ENCODE peak calls at places on chromosomes 7 and 10, in four cellular contexts. X is cerebellar nuclear complex, G is ovary, R is nephron progenitor cell. M is an unnamed sample.
A peak's percentile ranks its signal among the peaks of the same experiment; 100 is the strongest.

GRCh38 chr10:129525408-129525807 is 58.4 kb downstream of the MGMT start:
- DNase-seq in X (no peak), G (peak; percentile 36), R (peak; percentile 21), M (no peak)

GRCh38 chr7:74290999-74291441 is 1.8 kb downstream of the CLIP2 start:
- DNase-seq in X (no peak), G (no peak), R (no peak), M (no peak)

GRCh38 chr10:16521311-16522016 is at the start of gene C1QL3:
- DNase-seq in X (no peak), G (no peak), R (peak; percentile 53), M (no peak)

GRCh38 chr7:155594961-155595366 is 48.6 kb upstream of the CNPY1 start:
- DNase-seq in X (no peak), G (no peak), R (no peak), M (peak; percentile 83)

GRCh38 chr7:15546272-15546792 is 15.5 kb downstream of the AGMO start:
- DNase-seq in X (no peak), G (no peak), R (no peak), M (no peak)

GRCh38 chr7:108308913-108309312 is 147.3 kb downstream of the NRCAM start:
- DNase-seq in X (no peak), G (no peak), R (no peak), M (no peak)

GRCh38 chr10:13162013-13162364 is 631 bp downstream of the MCM10 start:
- DNase-seq in X (no peak), G (no peak), R (peak; percentile 22), M (no peak)

GRCh38 chr10:2928219-2928840 is 139.0 kb upstream of the PFKP start:
- DNase-seq in X (peak; percentile 6), G (no peak), R (peak; percentile 83), M (peak; percentile 54)

GRCh38 chr10:6579904-6580278 is at the start of gene PRKCQ:
- DNase-seq in X (no peak), G (peak; percentile 34), R (no peak), M (no peak)

GRCh38 chr7:28179081-28180030 is 1.2 kb downstream of the JAZF1 start:
- DNase-seq in X (no peak), G (peak; percentile 64), R (peak; percentile 72), M (peak; percentile 81)

GRCh38 chr7:91310829-91311460 is 46.7 kb downstream of the FZD1 start:
- DNase-seq in X (no peak), G (no peak), R (no peak), M (no peak)

GRCh38 chr7:139127648-139128047 is 18.1 kb upstream of the ZC3HAV1 start:
- DNase-seq in X (no peak), G (no peak), R (no peak), M (no peak)

GRCh38 chr10:8179081-8179480 is 124.6 kb downstream of the GATA3 start:
- DNase-seq in X (no peak), G (no peak), R (no peak), M (no peak)

GRCh38 chr7:138934861-138935260 is 46.3 kb downstream of the KIAA1549 start:
- DNase-seq in X (no peak), G (no peak), R (no peak), M (no peak)

GRCh38 chr10:91629715-91630549 is 2.9 kb downstream of the PPP1R3C start:
- DNase-seq in X (no peak), G (no peak), R (no peak), M (no peak)

GRCh38 chr7:132199626-132200025 is 376.6 kb downstream of the PLXNA4 start:
- DNase-seq in X (no peak), G (no peak), R (no peak), M (no peak)

GRCh38 chr7:28847681-28848080 is 110.4 kb downstream of the TRIL start:
- DNase-seq in X (no peak), G (no peak), R (no peak), M (no peak)

GRCh38 chr7:151290355-151290760 is 41.9 kb upstream of the SMARCD3 start:
- DNase-seq in X (no peak), G (no peak), R (no peak), M (no peak)

GRCh38 chr7:27179503-27180430 is 5.3 kb downstream of the HOXA11 start:
- DNase-seq in X (no peak), G (no peak), R (peak; percentile 88), M (no peak)

GRCh38 chr10:43317422-43317821 is 50.6 kb upstream of the RASGEF1A start:
- DNase-seq in X (no peak), G (no peak), R (no peak), M (no peak)

GRCh38 chr7:157347217-157347904 is 10.6 kb downstream of the DNAJB6 start:
- DNase-seq in X (no peak), G (peak; percentile 36), R (no peak), M (no peak)

GRCh38 chr7:69434350-69434749 is 163.9 kb upstream of the AUTS2 start:
- DNase-seq in X (no peak), G (no peak), R (no peak), M (no peak)